ENCODE peak calls at places on chromosomes 7 and 10, in nine cellular contexts. H, A, Y, G, F, Z, E, B and T are unnamed samples.
A peak's percentile ranks its signal among the peaks of the same experiment; 100 is the strongest.

GRCh38 chr10:90658791-90659190 is 199.0 kb downstream of the HTR7 start:
- DNase-seq in H (no peak), A (no peak), Y (no peak), G (no peak), F (no peak), Z (no peak), E (no peak), B (no peak), T (no peak)

GRCh38 chr10:133350283-133350949 is 3.2 kb downstream of the PRAP1 start:
- DNase-seq in H (peak; percentile 12), A (no peak), Y (no peak), G (no peak), F (no peak), Z (no peak), E (no peak), B (no peak), T (no peak)

GRCh38 chr7:5428470-5429252 is 5.0 kb upstream of the TNRC18 start:
- DNase-seq in H (peak; percentile 74), A (peak; percentile 89), Y (peak; percentile 90), G (no peak), F (peak; percentile 52), Z (peak; percentile 82), E (peak; percentile 79), B (no peak), T (no peak)

GRCh38 chr10:112946649-112947048 is 3.4 kb upstream of the TCF7L2 start:
- DNase-seq in H (no peak), A (no peak), Y (no peak), G (no peak), F (peak; percentile 54), Z (no peak), E (no peak), B (no peak), T (no peak)

GRCh38 chr7:122867471-122867980 is 18.7 kb downstream of the CADPS2 start:
- DNase-seq in H (no peak), A (no peak), Y (no peak), G (no peak), F (no peak), Z (no peak), E (no peak), B (no peak), T (no peak)

GRCh38 chr10:96125142-96125515 is 5.0 kb upstream of the ZNF518A start:
- DNase-seq in H (no peak), A (no peak), Y (no peak), G (no peak), F (no peak), Z (no peak), E (no peak), B (no peak), T (no peak)

GRCh38 chr10:129800796-129801340 is 163.2 kb downstream of the EBF3 start:
- DNase-seq in H (no peak), A (no peak), Y (no peak), G (no peak), F (no peak), Z (no peak), E (no peak), B (no peak), T (no peak)

GRCh38 chr10:82091413-82091812 is 216.4 kb downstream of the NRG3 start:
- DNase-seq in H (no peak), A (no peak), Y (no peak), G (no peak), F (no peak), Z (no peak), E (no peak), B (no peak), T (no peak)

GRCh38 chr10:71849461-71849908 is 1.6 kb downstream of the PSAP start:
- DNase-seq in H (no peak), A (no peak), Y (no peak), G (no peak), F (no peak), Z (no peak), E (no peak), B (no peak), T (no peak)

GRCh38 chr10:71852335-71852937 is 1.4 kb upstream of the PSAP start:
- DNase-seq in H (peak; percentile 51), A (no peak), Y (no peak), G (no peak), F (no peak), Z (peak; percentile 91), E (peak; percentile 69), B (no peak), T (no peak)

GRCh38 chr10:71848325-71849277 is 2.5 kb downstream of the PSAP start:
- DNase-seq in H (no peak), A (peak; percentile 42), Y (peak; percentile 49), G (no peak), F (no peak), Z (no peak), E (no peak), B (no peak), T (no peak)

GRCh38 chr10:71850021-71850744 is 868 bp downstream of the PSAP start:
- DNase-seq in H (no peak), A (no peak), Y (no peak), G (no peak), F (no peak), Z (no peak), E (no peak), B (no peak), T (no peak)

DNA sequence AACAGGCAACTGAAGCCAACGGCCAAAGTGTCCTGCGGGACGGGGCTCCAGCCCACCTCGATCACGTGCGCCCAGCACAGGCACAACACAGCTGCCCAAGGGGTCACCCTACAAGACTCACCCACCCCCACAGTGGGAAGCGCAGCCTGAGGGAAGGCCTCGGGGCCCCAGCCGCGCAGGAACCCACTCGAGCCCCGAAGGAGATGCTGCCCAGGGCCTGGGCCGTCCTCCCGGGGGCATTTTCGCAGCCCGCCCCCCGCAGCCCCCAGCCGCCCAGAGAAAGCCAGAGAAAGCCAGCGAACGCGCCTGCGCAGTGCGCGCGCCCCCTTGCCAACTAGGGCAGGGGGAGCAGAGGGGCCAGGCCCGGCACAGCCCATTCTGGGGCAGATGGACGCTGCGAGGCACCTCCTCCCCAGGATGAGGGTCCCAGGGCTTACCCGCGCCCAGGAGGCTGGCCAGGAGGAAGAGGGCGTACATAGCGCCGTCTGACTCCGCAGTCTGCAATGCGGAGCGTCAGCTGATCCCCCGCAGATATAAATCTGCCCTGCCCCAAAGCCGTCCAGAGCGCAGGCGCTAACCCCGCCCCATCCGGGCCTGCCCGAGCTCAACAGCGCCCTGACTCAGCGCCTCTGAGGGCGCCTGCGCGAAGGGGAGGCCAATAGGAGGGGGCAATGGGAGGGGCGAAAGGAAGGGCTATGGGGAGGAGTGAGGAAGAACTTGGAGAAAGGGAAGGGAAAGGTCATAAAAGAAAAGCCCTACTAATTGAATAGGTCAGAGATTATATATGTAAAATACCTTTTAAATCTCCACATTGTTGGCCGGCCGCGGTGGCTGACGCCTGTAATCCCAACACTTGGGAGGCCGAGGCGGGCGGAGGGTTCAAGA is at the start of gene PSAP:
- DNase-seq in H (peak; percentile 99), A (peak; percentile 96), Y (peak; percentile 98), G (peak; percentile 98), F (peak; percentile 98), Z (peak; percentile 95), E (peak; percentile 99), B (peak; percentile 94), T (peak; percentile 91)
- TF ChIP-seq CTCF in H (no peak), A (no peak), Y (no peak), G (no peak), F (peak; percentile 3), Z (no peak), E (no peak), B (no peak), T (no peak)

GRCh38 chr10:23523251-23523650 is 84.4 kb downstream of the OTUD1 start:
- DNase-seq in H (no peak), A (no peak), Y (no peak), G (no peak), F (no peak), Z (no peak), E (no peak), B (no peak), T (no peak)

GRCh38 chr10:23522345-23522744 is 83.5 kb downstream of the OTUD1 start:
- DNase-seq in H (no peak), A (peak; percentile 63), Y (no peak), G (no peak), F (no peak), Z (no peak), E (no peak), B (no peak), T (no peak)

GRCh38 chr10:23528419-23528818 is 89.5 kb downstream of the OTUD1 start:
- DNase-seq in H (no peak), A (no peak), Y (no peak), G (no peak), F (no peak), Z (no peak), E (no peak), B (no peak), T (no peak)

GRCh38 chr10:23521735-23522134 is 82.9 kb downstream of the OTUD1 start:
- DNase-seq in H (no peak), A (no peak), Y (no peak), G (no peak), F (no peak), Z (no peak), E (no peak), B (no peak), T (no peak)

GRCh38 chr10:23525406-23525805 is 86.5 kb downstream of the OTUD1 start:
- DNase-seq in H (no peak), A (peak; percentile 21), Y (peak; percentile 3), G (no peak), F (peak; percentile 28), Z (no peak), E (peak; percentile 46), B (no peak), T (peak; percentile 25)
- TF ChIP-seq CTCF in H (peak; percentile 68), A (peak; percentile 18), Y (no peak), G (peak; percentile 40), F (peak; percentile 37), Z (no peak), E (peak; percentile 32), B (peak; percentile 15), T (peak; percentile 77)

GRCh38 chr10:102101152-102101551 is 19.0 kb downstream of the LDB1 start:
- DNase-seq in H (no peak), A (no peak), Y (no peak), G (no peak), F (no peak), Z (no peak), E (no peak), B (no peak), T (no peak)
- TF ChIP-seq CTCF in H (no peak), A (no peak), Y (no peak), G (no peak), F (no peak), Z (no peak), E (no peak), B (peak; percentile 5), T (peak; percentile 32)

GRCh38 chr10:18102404-18102803 is 37.8 kb upstream of the CACNB2 start:
- DNase-seq in H (no peak), A (no peak), Y (no peak), G (no peak), F (no peak), Z (no peak), E (no peak), B (no peak), T (no peak)

GRCh38 chr10:18100664-18101063 is 39.6 kb upstream of the CACNB2 start:
- DNase-seq in H (no peak), A (peak; percentile 42), Y (no peak), G (no peak), F (no peak), Z (no peak), E (no peak), B (no peak), T (no peak)

GRCh38 chr10:18099420-18099819 is 40.8 kb upstream of the CACNB2 start:
- DNase-seq in H (no peak), A (peak; percentile 65), Y (peak; percentile 38), G (no peak), F (no peak), Z (no peak), E (no peak), B (no peak), T (no peak)

GRCh38 chr10:18109471-18109870 is 30.8 kb upstream of the CACNB2 start:
- DNase-seq in H (no peak), A (no peak), Y (no peak), G (no peak), F (no peak), Z (no peak), E (no peak), B (no peak), T (no peak)

GRCh38 chr10:18104223-18104872 is 35.9 kb upstream of the CACNB2 start:
- DNase-seq in H (peak; percentile 24), A (peak; percentile 63), Y (peak; percentile 52), G (peak; percentile 62), F (peak; percentile 40), Z (no peak), E (peak; percentile 60), B (peak; percentile 15), T (peak; percentile 7)
- TF ChIP-seq CTCF in H (peak; percentile 72), A (peak; percentile 65), Y (peak; percentile 60), G (peak; percentile 82), F (peak; percentile 67), Z (no peak), E (peak; percentile 63), B (peak; percentile 69), T (peak; percentile 81)